ENCODE peak calls at places on chromosomes 2 and 18, in nine cellular contexts. O, Q, E, T, L, A, H, F and Z are unnamed samples.

GRCh38 chr2:33023732-33024301 is 77.1 kb downstream of the LTBP1 start:
- DNase-seq in O (no peak), Q (no peak), E (no peak), T (no peak), L (no peak), A (no peak), H (no peak), F (no peak), Z (no peak)

GRCh38 chr18:23690505-23691068 is 1.3 kb downstream of the LAMA3 start:
- DNase-seq in O (no peak), Q (peak), E (no peak), T (no peak), L (no peak), A (no peak), H (no peak), F (peak), Z (no peak)

GRCh38 chr18:51066273-51066672 is 36.3 kb downstream of the SMAD4 start:
- DNase-seq in O (no peak), Q (no peak), E (no peak), T (no peak), L (no peak), A (no peak), H (no peak), F (no peak), Z (no peak)

GRCh38 chr2:237546040-237546875 is 20.1 kb upstream of the PRLH start:
- DNase-seq in O (no peak), Q (no peak), E (no peak), T (no peak), L (no peak), A (no peak), H (no peak), F (no peak), Z (no peak)

GRCh38 chr2:16332681-16333519 is 332.7 kb downstream of the CYRIA start:
- DNase-seq in O (no peak), Q (no peak), E (no peak), T (no peak), L (no peak), A (no peak), H (no peak), F (no peak), Z (no peak)

GRCh38 chr2:197453914-197454398 is 604 bp downstream of the COQ10B start:
- DNase-seq in O (no peak), Q (no peak), E (peak), T (no peak), L (no peak), A (no peak), H (no peak), F (no peak), Z (peak)

GRCh38 chr18:14747513-14748474 is at the start of gene ANKRD30B:
- DNase-seq in O (peak), Q (peak), E (no peak), T (no peak), L (peak), A (no peak), H (no peak), F (no peak), Z (peak)

GRCh38 chr2:219446101-219446504 is 11.5 kb downstream of the SPEG start:
- DNase-seq in O (no peak), Q (no peak), E (no peak), T (peak), L (no peak), A (no peak), H (peak), F (no peak), Z (no peak)

GRCh38 chr2:45303417-45304202 is 294.4 kb upstream of the SIX2 start:
- DNase-seq in O (no peak), Q (no peak), E (no peak), T (no peak), L (no peak), A (no peak), H (no peak), F (no peak), Z (no peak)

GRCh38 chr2:176091329-176092258 is 927 bp upstream of the HOXD13 start:
- DNase-seq in O (no peak), Q (no peak), E (no peak), T (no peak), L (no peak), A (no peak), H (no peak), F (no peak), Z (no peak)

GRCh38 chr2:123359636-123360035 is 665.5 kb upstream of the CNTNAP5 start:
- DNase-seq in O (no peak), Q (no peak), E (no peak), T (no peak), L (no peak), A (no peak), H (peak), F (no peak), Z (no peak)

GRCh38 chr2:190810981-190811587 is 69.5 kb upstream of the GLS start:
- DNase-seq in O (no peak), Q (no peak), E (no peak), T (no peak), L (no peak), A (no peak), H (no peak), F (no peak), Z (no peak)

GRCh38 chr18:76958692-76959341 is 136.5 kb downstream of the ZNF236 start:
- DNase-seq in O (no peak), Q (no peak), E (no peak), T (no peak), L (no peak), A (no peak), H (no peak), F (no peak), Z (no peak)

GRCh38 chr2:113080134-113080533 is 12.4 kb downstream of the IL1F10 start:
- DNase-seq in O (peak), Q (no peak), E (no peak), T (no peak), L (peak), A (peak), H (peak), F (peak), Z (peak)

GRCh38 chr2:5409925-5410360 is 282.2 kb upstream of the SOX11 start:
- DNase-seq in O (no peak), Q (no peak), E (no peak), T (no peak), L (no peak), A (no peak), H (no peak), F (no peak), Z (no peak)

GRCh38 chr2:175366814-175367213 is 185.3 kb upstream of the ATP5MC3 start:
- DNase-seq in O (no peak), Q (no peak), E (peak), T (no peak), L (no peak), A (peak), H (peak), F (peak), Z (peak)

GRCh38 chr2:179543361-179543901 is 278.8 kb upstream of the SESTD1 start:
- DNase-seq in O (no peak), Q (no peak), E (no peak), T (no peak), L (no peak), A (no peak), H (peak), F (peak), Z (no peak)

GRCh38 chr2:9238927-9239326 is 32.3 kb downstream of the ASAP2 start:
- DNase-seq in O (no peak), Q (no peak), E (no peak), T (no peak), L (no peak), A (no peak), H (no peak), F (no peak), Z (no peak)

GRCh38 chr2:43877782-43878464 is 39.2 kb downstream of the ABCG8 start:
- DNase-seq in O (peak), Q (no peak), E (peak), T (peak), L (peak), A (peak), H (peak), F (peak), Z (peak)

GRCh38 chr18:11020454-11020853 is 128.9 kb downstream of the PIEZO2 start:
- DNase-seq in O (no peak), Q (no peak), E (no peak), T (no peak), L (no peak), A (no peak), H (no peak), F (no peak), Z (no peak)

GRCh38 chr18:77070627-77071026 is 62.0 kb downstream of the MBP start:
- DNase-seq in O (no peak), Q (no peak), E (no peak), T (no peak), L (no peak), A (no peak), H (no peak), F (no peak), Z (no peak)

GRCh38 chr18:73597832-73598615 is 549.6 kb downstream of the FBXO15 start:
- DNase-seq in O (no peak), Q (no peak), E (no peak), T (no peak), L (no peak), A (no peak), H (peak), F (no peak), Z (no peak)

GRCh38 chr2:62197017-62197586 is 1.2 kb downstream of the B3GNT2 start:
- DNase-seq in O (peak), Q (no peak), E (no peak), T (peak), L (peak), A (peak), H (no peak), F (peak), Z (peak)

GRCh38 chr18:23640023-23640422 is 22.7 kb downstream of the ANKRD29 start:
- DNase-seq in O (no peak), Q (no peak), E (no peak), T (no peak), L (no peak), A (no peak), H (no peak), F (no peak), Z (no peak)

GRCh38 chr2:9336534-9337354 is 86.6 kb downstream of the ITGB1BP1 start:
- DNase-seq in O (peak), Q (no peak), E (peak), T (peak), L (no peak), A (no peak), H (peak), F (peak), Z (no peak)

GRCh38 chr2:149863227-149863626 is 275.7 kb upstream of the MMADHC start:
- DNase-seq in O (no peak), Q (no peak), E (no peak), T (no peak), L (no peak), A (no peak), H (no peak), F (no peak), Z (no peak)

GRCh38 chr2:274503-274902 is 9.8 kb downstream of the ACP1 start:
- DNase-seq in O (no peak), Q (no peak), E (no peak), T (no peak), L (no peak), A (no peak), H (peak), F (peak), Z (no peak)
- TF ChIP-seq CTCF in O (no peak), Q (peak), E (no peak), T (no peak), L (no peak), A (no peak), H (no peak), F (no peak), Z (peak)

GRCh38 chr2:67322361-67323001 is 74.7 kb upstream of the ETAA1 start:
- DNase-seq in O (no peak), Q (no peak), E (peak), T (peak), L (no peak), A (peak), H (peak), F (peak), Z (no peak)
- TF ChIP-seq CTCF in O (no peak), Q (peak), E (peak), T (peak), L (peak), A (no peak), H (peak), F (peak), Z (no peak)

GRCh38 chr2:227479865-227480475 is 8.0 kb downstream of the AGFG1 start:
- DNase-seq in O (no peak), Q (no peak), E (no peak), T (no peak), L (no peak), A (peak), H (no peak), F (no peak), Z (no peak)
- TF ChIP-seq CTCF in O (no peak), Q (peak), E (peak), T (no peak), L (peak), A (peak), H (peak), F (peak), Z (peak)

DNA sequence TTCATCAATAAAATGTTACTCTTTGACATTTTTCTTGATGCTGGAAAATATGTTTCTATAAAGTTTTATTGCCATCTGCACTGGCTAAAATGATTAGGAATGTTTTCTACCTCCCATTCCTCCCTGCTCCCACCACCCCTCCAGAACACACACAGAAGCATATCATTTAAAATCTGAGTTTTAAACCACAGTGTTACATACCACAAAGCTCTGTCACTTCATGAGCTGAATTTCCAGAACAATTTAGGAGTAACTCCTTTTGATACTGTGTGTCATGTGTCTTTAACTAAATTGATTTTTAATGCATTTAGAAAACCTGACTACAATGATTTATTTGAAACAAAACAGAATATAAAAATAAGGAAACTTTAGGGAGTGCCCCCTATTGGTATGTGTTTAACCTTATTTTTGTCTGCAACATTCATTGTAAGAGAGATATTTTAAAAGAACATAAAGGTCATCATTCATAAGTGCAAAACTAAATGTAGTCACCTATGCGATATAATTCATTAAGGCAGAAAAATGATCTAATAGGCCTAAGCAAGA is 52.0 kb downstream of the FEZ2 start:
- DNase-seq in O (no peak), Q (no peak), E (no peak), T (no peak), L (no peak), A (no peak), H (no peak), F (no peak), Z (no peak)
- TF ChIP-seq CTCF in O (no peak), Q (no peak), E (peak), T (no peak), L (no peak), A (no peak), H (peak), F (no peak), Z (no peak)

DNA sequence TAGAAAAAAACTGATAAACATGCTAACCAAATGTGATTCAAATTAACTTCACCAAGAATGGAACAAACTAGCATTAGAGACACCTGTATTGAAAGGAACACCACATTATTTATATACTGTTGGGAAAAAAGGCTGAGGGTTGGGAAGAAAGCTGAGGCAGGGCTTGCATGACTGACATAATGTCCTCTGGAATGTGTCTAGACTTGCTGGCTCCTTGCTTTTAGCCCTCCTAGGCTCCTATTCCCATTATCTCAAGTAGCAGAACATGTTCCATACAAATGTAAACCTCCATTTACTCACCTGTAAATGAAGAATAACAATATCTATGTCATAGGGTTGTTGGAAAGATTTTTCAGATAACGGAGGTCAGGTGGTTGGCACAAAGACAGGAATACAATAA is 939 bp upstream of the ACADL start:
- DNase-seq in O (no peak), Q (no peak), E (no peak), T (no peak), L (no peak), A (no peak), H (no peak), F (no peak), Z (no peak)
- TF ChIP-seq CTCF in O (no peak), Q (no peak), E (no peak), T (no peak), L (no peak), A (no peak), H (no peak), F (no peak), Z (no peak)

GRCh38 chr18:629303-630150 is 27.9 kb upstream of the TYMS start:
- DNase-seq in O (no peak), Q (no peak), E (no peak), T (no peak), L (no peak), A (no peak), H (no peak), F (no peak), Z (no peak)
- TF ChIP-seq CTCF in O (no peak), Q (no peak), E (no peak), T (no peak), L (no peak), A (peak), H (peak), F (peak), Z (no peak)

GRCh38 chr2:108069515-108070310 is 83.4 kb downstream of the SLC5A7 start:
- DNase-seq in O (no peak), Q (no peak), E (no peak), T (no peak), L (no peak), A (no peak), H (no peak), F (peak), Z (no peak)
- TF ChIP-seq CTCF in O (no peak), Q (no peak), E (no peak), T (no peak), L (no peak), A (no peak), H (no peak), F (peak), Z (no peak)

GRCh38 chr18:74819433-74820059 is 221.9 kb downstream of the ZNF407 start:
- DNase-seq in O (no peak), Q (no peak), E (no peak), T (no peak), L (no peak), A (peak), H (no peak), F (peak), Z (no peak)
- TF ChIP-seq CTCF in O (no peak), Q (peak), E (no peak), T (no peak), L (no peak), A (peak), H (peak), F (peak), Z (peak)

GRCh38 chr2:13193900-13194299 is 477.2 kb downstream of the TRIB2 start:
- DNase-seq in O (no peak), Q (no peak), E (no peak), T (no peak), L (no peak), A (peak), H (peak), F (peak), Z (peak)
- TF ChIP-seq CTCF in O (no peak), Q (peak), E (no peak), T (no peak), L (peak), A (peak), H (peak), F (peak), Z (peak)